ENCODE peak calls at places on chromosomes 12 and 14, in six cellular contexts. One of them, this sample, is unnamed.

GRCh38 chr12:106097011-106097410 is 41.7 kb downstream of the NUAK1 start:
- DNase-seq in heart right ventricle: no peak
- DNase-seq in mesothelial cell of epicardium: no peak
- DNase-seq in AG10803: no peak
- DNase-seq in fibroblast of the aortic adventitia: no peak
- DNase-seq in mucosa of descending colon: no peak
- DNase-seq in this sample: no peak

GRCh38 chr14:98231210-98231609 is 1040.8 kb downstream of the BCL11B start:
- DNase-seq in mesothelial cell of epicardium: no peak
- DNase-seq in fibroblast of the aortic adventitia: no peak
- DNase-seq in AG10803: no peak
- DNase-seq in heart right ventricle: no peak
- DNase-seq in mucosa of descending colon: no peak
- DNase-seq in this sample: no peak

GRCh38 chr12:52277486-52278245 is 3.2 kb downstream of the KRT86 start:
- DNase-seq in AG10803: no peak
- DNase-seq in fibroblast of the aortic adventitia: no peak
- DNase-seq in mesothelial cell of epicardium: no peak
- DNase-seq in heart right ventricle: no peak
- DNase-seq in mucosa of descending colon: no peak
- DNase-seq in this sample: no peak

GRCh38 chr12:84638811-84639368 is 273.7 kb downstream of the SLC6A15 start:
- DNase-seq in AG10803: no peak
- DNase-seq in mucosa of descending colon: no peak
- DNase-seq in heart right ventricle: no peak
- DNase-seq in fibroblast of the aortic adventitia: no peak
- DNase-seq in mesothelial cell of epicardium: no peak
- DNase-seq in this sample: no peak

GRCh38 chr12:103768467-103769123 is 72.4 kb downstream of the NT5DC3 start:
- DNase-seq in heart right ventricle: no peak
- DNase-seq in mesothelial cell of epicardium: no peak
- DNase-seq in fibroblast of the aortic adventitia: no peak
- DNase-seq in mucosa of descending colon: no peak
- DNase-seq in AG10803: no peak
- DNase-seq in this sample: no peak

GRCh38 chr12:24595652-24596235 is 353.2 kb downstream of the BCAT1 start:
- DNase-seq in heart right ventricle: no peak
- DNase-seq in mesothelial cell of epicardium: no peak
- DNase-seq in mucosa of descending colon: no peak
- DNase-seq in AG10803: no peak
- DNase-seq in fibroblast of the aortic adventitia: peak
- DNase-seq in this sample: no peak

GRCh38 chr12:264269-264668 is 1.6 kb upstream of the SLC6A13 start:
- DNase-seq in heart right ventricle: no peak
- DNase-seq in mucosa of descending colon: no peak
- DNase-seq in mesothelial cell of epicardium: no peak
- DNase-seq in AG10803: no peak
- DNase-seq in fibroblast of the aortic adventitia: peak
- DNase-seq in this sample: no peak

GRCh38 chr12:103538397-103538796 is 42.6 kb upstream of the C12orf42 start:
- DNase-seq in heart right ventricle: no peak
- DNase-seq in mesothelial cell of epicardium: no peak
- DNase-seq in AG10803: no peak
- DNase-seq in mucosa of descending colon: no peak
- DNase-seq in fibroblast of the aortic adventitia: no peak
- DNase-seq in this sample: no peak

GRCh38 chr12:117284160-117284559 is 77.3 kb downstream of the NOS1 start:
- DNase-seq in heart right ventricle: no peak
- DNase-seq in fibroblast of the aortic adventitia: no peak
- DNase-seq in mucosa of descending colon: no peak
- DNase-seq in mesothelial cell of epicardium: no peak
- DNase-seq in AG10803: no peak
- DNase-seq in this sample: no peak

GRCh38 chr14:24259282-24260025 is 3.5 kb downstream of the TGM1 start:
- DNase-seq in mesothelial cell of epicardium: peak
- DNase-seq in AG10803: peak
- DNase-seq in fibroblast of the aortic adventitia: peak
- DNase-seq in mucosa of descending colon: peak
- DNase-seq in heart right ventricle: no peak
- DNase-seq in this sample: no peak

GRCh38 chr12:3250034-3250433 is 172.9 kb downstream of the TSPAN9 start:
- DNase-seq in fibroblast of the aortic adventitia: no peak
- DNase-seq in AG10803: no peak
- DNase-seq in mesothelial cell of epicardium: no peak
- DNase-seq in mucosa of descending colon: no peak
- DNase-seq in heart right ventricle: peak
- DNase-seq in this sample: no peak

GRCh38 chr12:19884081-19884480 is 444.8 kb downstream of the AEBP2 start:
- DNase-seq in fibroblast of the aortic adventitia: peak
- DNase-seq in mucosa of descending colon: no peak
- DNase-seq in mesothelial cell of epicardium: no peak
- DNase-seq in heart right ventricle: no peak
- DNase-seq in AG10803: peak
- DNase-seq in this sample: no peak

DNA sequence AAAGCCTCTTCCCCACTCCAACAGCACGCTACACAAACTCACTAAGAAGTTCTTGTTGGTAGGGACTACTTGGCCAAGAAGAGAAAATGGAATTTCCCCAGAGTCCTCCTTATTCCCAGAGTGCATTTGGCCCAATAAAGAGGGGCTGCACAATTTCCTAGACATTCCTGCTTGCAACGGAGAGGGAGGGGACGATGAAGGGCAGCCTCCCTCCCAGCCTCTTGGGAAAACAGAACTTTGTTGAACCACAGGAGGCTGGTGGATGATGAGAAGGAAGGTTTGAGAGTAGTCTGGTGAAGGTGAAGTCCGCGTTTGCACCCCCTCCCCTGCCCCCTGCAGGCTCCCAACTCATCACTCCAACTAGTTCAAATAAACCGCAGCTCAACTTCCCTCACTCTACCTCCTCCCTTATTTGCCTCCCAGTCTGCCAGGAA is 19.1 kb upstream of the TBX3 start:
- DNase-seq in AG10803: no peak
- DNase-seq in mucosa of descending colon: no peak
- DNase-seq in mesothelial cell of epicardium: no peak
- DNase-seq in heart right ventricle: no peak
- DNase-seq in fibroblast of the aortic adventitia: no peak
- DNase-seq in this sample: no peak
- TF ChIP-seq CTCF in AG10803: no peak
- TF ChIP-seq CTCF in mucosa of descending colon: no peak
- TF ChIP-seq CTCF in mesothelial cell of epicardium: no peak
- TF ChIP-seq CTCF in heart right ventricle: no peak
- TF ChIP-seq CTCF in fibroblast of the aortic adventitia: no peak
- TF ChIP-seq CTCF in this sample: no peak

DNA sequence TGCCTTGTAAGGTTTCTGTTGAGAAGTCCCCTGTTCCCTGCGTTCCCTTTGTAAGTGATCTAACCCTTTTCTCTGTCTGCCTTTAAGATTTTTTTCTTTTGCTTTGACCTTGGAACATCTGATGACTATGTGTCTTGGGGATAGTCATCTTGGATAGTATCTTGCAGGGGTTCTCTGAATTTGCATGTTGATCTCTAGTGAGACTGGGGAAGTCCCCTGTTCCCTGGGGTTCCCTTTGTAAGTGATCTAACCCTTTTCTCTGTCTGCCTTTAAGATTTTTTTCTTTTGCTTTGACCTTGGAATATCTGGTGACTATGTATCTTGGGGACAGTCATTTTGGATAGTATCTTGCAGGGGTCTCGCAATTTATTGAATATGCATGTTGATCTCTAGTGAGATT is 38.2 kb upstream of the TMX1 start:
- DNase-seq in fibroblast of the aortic adventitia: no peak
- DNase-seq in heart right ventricle: no peak
- DNase-seq in mucosa of descending colon: no peak
- DNase-seq in AG10803: no peak
- DNase-seq in mesothelial cell of epicardium: no peak
- DNase-seq in this sample: no peak
- TF ChIP-seq CTCF in fibroblast of the aortic adventitia: no peak
- TF ChIP-seq CTCF in heart right ventricle: no peak
- TF ChIP-seq CTCF in mucosa of descending colon: no peak
- TF ChIP-seq CTCF in AG10803: no peak
- TF ChIP-seq CTCF in mesothelial cell of epicardium: no peak
- TF ChIP-seq CTCF in this sample: no peak

DNA sequence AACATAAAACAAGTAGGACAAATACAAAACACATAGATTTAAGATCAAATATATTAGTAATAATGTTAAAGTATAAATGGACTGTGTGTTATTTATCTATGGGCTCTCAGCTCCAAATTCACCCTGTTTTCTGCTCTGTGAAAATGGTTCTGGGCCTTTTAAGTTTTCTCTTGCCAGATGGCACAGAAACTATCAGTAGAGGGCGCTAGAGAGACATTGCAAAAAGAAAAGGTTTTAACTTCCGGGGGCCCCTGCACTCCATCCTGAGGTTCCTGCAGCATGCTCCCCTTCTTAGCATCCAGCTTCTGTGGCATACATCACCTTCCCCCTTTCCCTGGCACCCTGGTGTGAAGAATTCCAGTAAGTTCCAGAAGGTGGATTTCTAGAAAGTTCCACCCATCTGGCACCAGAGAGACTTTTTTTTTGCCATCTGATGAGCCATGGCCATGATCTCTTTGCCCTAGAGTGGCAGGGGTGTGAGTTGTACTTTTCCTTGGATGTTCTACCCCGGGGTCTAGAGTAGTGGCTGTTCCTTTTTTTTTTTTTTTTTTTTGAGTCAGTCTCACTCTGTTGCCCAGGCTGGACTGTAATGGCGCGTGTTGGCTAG is 29.3 kb downstream of the ZCRB1 start:
- DNase-seq in mesothelial cell of epicardium: no peak
- DNase-seq in mucosa of descending colon: no peak
- DNase-seq in AG10803: no peak
- DNase-seq in heart right ventricle: no peak
- DNase-seq in fibroblast of the aortic adventitia: peak
- DNase-seq in this sample: no peak
- TF ChIP-seq CTCF in mesothelial cell of epicardium: peak
- TF ChIP-seq CTCF in mucosa of descending colon: no peak
- TF ChIP-seq CTCF in AG10803: peak
- TF ChIP-seq CTCF in heart right ventricle: peak
- TF ChIP-seq CTCF in fibroblast of the aortic adventitia: peak
- TF ChIP-seq CTCF in this sample: peak

DNA sequence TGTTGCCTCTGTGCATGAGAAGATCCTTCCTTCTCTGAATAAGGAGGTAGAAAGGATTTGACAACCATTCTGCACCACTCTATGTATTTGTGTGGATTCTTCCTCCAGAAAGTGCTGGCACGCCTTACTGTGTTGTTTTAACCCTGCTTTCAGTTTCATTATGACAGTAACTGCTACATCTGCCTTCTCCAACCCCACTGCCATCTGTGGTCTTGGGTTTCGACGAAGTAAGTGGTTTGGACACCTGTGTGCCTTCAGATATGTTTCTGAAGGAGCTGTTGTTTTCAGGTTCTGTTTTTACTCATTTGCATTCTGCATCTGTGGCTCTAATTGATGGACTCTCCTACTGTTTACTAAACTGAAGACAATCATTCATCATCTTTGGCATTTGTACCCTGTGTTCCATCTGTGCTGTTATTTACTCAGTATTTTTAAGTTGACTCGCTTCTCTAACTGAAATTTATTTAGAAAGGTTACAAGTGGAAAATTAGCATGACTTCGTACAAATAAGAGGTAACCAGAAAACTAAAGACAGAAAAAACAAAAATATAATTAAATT is 4.1 kb downstream of the TSHR start:
- DNase-seq in heart right ventricle: no peak
- DNase-seq in AG10803: no peak
- DNase-seq in fibroblast of the aortic adventitia: no peak
- DNase-seq in mucosa of descending colon: no peak
- DNase-seq in mesothelial cell of epicardium: no peak
- DNase-seq in this sample: no peak
- TF ChIP-seq CTCF in heart right ventricle: no peak
- TF ChIP-seq CTCF in AG10803: no peak
- TF ChIP-seq CTCF in fibroblast of the aortic adventitia: no peak
- TF ChIP-seq CTCF in mucosa of descending colon: no peak
- TF ChIP-seq CTCF in mesothelial cell of epicardium: no peak
- TF ChIP-seq CTCF in this sample: no peak

DNA sequence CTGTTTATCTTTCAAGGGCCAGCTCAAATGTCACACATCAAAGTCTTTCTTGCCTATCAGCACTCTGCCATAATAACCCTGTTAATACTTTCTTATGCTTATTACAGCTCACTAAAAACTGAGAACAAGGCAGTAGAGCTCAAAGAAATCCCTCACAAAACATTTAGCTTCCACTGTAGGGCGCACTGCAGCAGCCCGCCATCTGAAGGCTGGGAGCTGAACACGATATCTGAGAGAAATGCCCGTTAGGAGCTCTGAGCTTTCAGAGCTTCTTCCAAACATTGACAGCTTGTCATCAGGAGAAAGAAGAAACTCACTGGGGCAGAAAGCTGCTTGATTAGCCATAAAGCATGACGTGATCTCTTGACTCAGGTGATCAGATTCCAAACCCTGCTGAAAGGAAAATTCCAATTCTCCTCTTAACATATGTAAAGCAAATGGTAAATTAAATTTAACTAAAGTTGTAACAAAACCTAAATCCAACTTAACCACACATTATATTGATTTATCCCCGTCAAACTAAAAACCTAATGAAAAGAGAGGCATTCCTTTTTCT is 175.7 kb downstream of the C12orf50 start:
- DNase-seq in fibroblast of the aortic adventitia: no peak
- DNase-seq in AG10803: no peak
- DNase-seq in mucosa of descending colon: no peak
- DNase-seq in heart right ventricle: no peak
- DNase-seq in mesothelial cell of epicardium: no peak
- DNase-seq in this sample: no peak
- TF ChIP-seq CTCF in fibroblast of the aortic adventitia: no peak
- TF ChIP-seq CTCF in AG10803: no peak
- TF ChIP-seq CTCF in mucosa of descending colon: no peak
- TF ChIP-seq CTCF in heart right ventricle: no peak
- TF ChIP-seq CTCF in mesothelial cell of epicardium: no peak
- TF ChIP-seq CTCF in this sample: no peak